ENCODE peak calls at places on chromosomes 11 and 22, in seven cellular contexts. One of them, this sample, is unnamed.

GRCh38 chr11:93694586-93694985 is 33.1 kb downstream of the CEP295 start:
- DNase-seq in hepatocyte: no peak
- DNase-seq in PC-3: no peak
- DNase-seq in GM20000: no peak
- DNase-seq in pancreas: no peak
- DNase-seq in HL-60: no peak
- DNase-seq in mammary epithelial cell: no peak
- DNase-seq in this sample: no peak

GRCh38 chr11:62680825-62681240 is 2.0 kb upstream of the UBXN1 start:
- DNase-seq in hepatocyte: peak; percentile 78
- DNase-seq in PC-3: peak; percentile 85
- DNase-seq in GM20000: peak; percentile 73
- DNase-seq in pancreas: no peak
- DNase-seq in HL-60: peak; percentile 83
- DNase-seq in mammary epithelial cell: peak; percentile 57
- DNase-seq in this sample: peak; percentile 64

GRCh38 chr22:37922177-37922576 is 16.1 kb downstream of the MICALL1 start:
- DNase-seq in hepatocyte: no peak
- DNase-seq in PC-3: no peak
- DNase-seq in GM20000: no peak
- DNase-seq in pancreas: no peak
- DNase-seq in HL-60: no peak
- DNase-seq in mammary epithelial cell: no peak
- DNase-seq in this sample: no peak

GRCh38 chr22:44752285-44753188 is at the start of gene ARHGAP8:
- DNase-seq in hepatocyte: peak; percentile 86
- DNase-seq in PC-3: peak; percentile 43
- DNase-seq in GM20000: peak; percentile 57
- DNase-seq in pancreas: peak; percentile 82
- DNase-seq in HL-60: no peak
- DNase-seq in mammary epithelial cell: no peak
- DNase-seq in this sample: no peak

GRCh38 chr11:82829101-82829500 is 71.1 kb downstream of the PRCP start:
- DNase-seq in hepatocyte: no peak
- DNase-seq in PC-3: no peak
- DNase-seq in GM20000: no peak
- DNase-seq in pancreas: no peak
- DNase-seq in HL-60: no peak
- DNase-seq in mammary epithelial cell: peak; percentile 33
- DNase-seq in this sample: no peak

GRCh38 chr11:133041165-133041564 is 491.1 kb downstream of the OPCML start:
- DNase-seq in hepatocyte: no peak
- DNase-seq in PC-3: no peak
- DNase-seq in GM20000: no peak
- DNase-seq in pancreas: no peak
- DNase-seq in HL-60: no peak
- DNase-seq in mammary epithelial cell: no peak
- DNase-seq in this sample: no peak

GRCh38 chr11:115081972-115082371 is 403.6 kb downstream of the NXPE2 start:
- DNase-seq in hepatocyte: no peak
- DNase-seq in PC-3: no peak
- DNase-seq in GM20000: no peak
- DNase-seq in pancreas: no peak
- DNase-seq in HL-60: no peak
- DNase-seq in mammary epithelial cell: no peak
- DNase-seq in this sample: no peak

GRCh38 chr22:39949964-39950737 is 10.0 kb upstream of the TMA7B start:
- DNase-seq in hepatocyte: no peak
- DNase-seq in PC-3: no peak
- DNase-seq in GM20000: no peak
- DNase-seq in pancreas: no peak
- DNase-seq in HL-60: no peak
- DNase-seq in mammary epithelial cell: no peak
- DNase-seq in this sample: no peak

GRCh38 chr22:37758698-37759097 is 49.0 kb upstream of the GCAT start:
- DNase-seq in hepatocyte: no peak
- DNase-seq in PC-3: no peak
- DNase-seq in GM20000: no peak
- DNase-seq in pancreas: no peak
- DNase-seq in HL-60: no peak
- DNase-seq in mammary epithelial cell: no peak
- DNase-seq in this sample: no peak

GRCh38 chr11:73972187-73972586 is 10.5 kb downstream of the UCP2 start:
- DNase-seq in hepatocyte: no peak
- DNase-seq in PC-3: no peak
- DNase-seq in GM20000: no peak
- DNase-seq in pancreas: no peak
- DNase-seq in HL-60: no peak
- DNase-seq in mammary epithelial cell: no peak
- DNase-seq in this sample: no peak

GRCh38 chr11:111735262-111736116 is 30.7 kb downstream of the PPP2R1B start:
- DNase-seq in hepatocyte: peak; percentile 84
- DNase-seq in PC-3: peak; percentile 99
- DNase-seq in GM20000: no peak
- DNase-seq in pancreas: peak; percentile 62
- DNase-seq in HL-60: no peak
- DNase-seq in mammary epithelial cell: peak; percentile 95
- DNase-seq in this sample: no peak

GRCh38 chr11:18723991-18724390 is 2.0 kb downstream of the IGSF22 start:
- DNase-seq in hepatocyte: no peak
- DNase-seq in PC-3: no peak
- DNase-seq in GM20000: no peak
- DNase-seq in pancreas: no peak
- DNase-seq in HL-60: no peak
- DNase-seq in mammary epithelial cell: no peak
- DNase-seq in this sample: no peak

GRCh38 chr11:18720811-18721575 is 5.0 kb downstream of the IGSF22 start:
- DNase-seq in hepatocyte: peak; percentile 90
- DNase-seq in PC-3: peak; percentile 34
- DNase-seq in GM20000: peak; percentile 70
- DNase-seq in pancreas: peak; percentile 80
- DNase-seq in HL-60: no peak
- DNase-seq in mammary epithelial cell: peak; percentile 33
- DNase-seq in this sample: peak; percentile 78

GRCh38 chr11:18720086-18720810 is 5.7 kb downstream of the IGSF22 start:
- DNase-seq in hepatocyte: peak; percentile 64
- DNase-seq in PC-3: no peak
- DNase-seq in GM20000: no peak
- DNase-seq in pancreas: no peak
- DNase-seq in HL-60: no peak
- DNase-seq in mammary epithelial cell: peak; percentile 27
- DNase-seq in this sample: no peak

GRCh38 chr11:18721576-18722292 is 4.3 kb downstream of the IGSF22 start:
- DNase-seq in hepatocyte: peak; percentile 61
- DNase-seq in PC-3: peak; percentile 37
- DNase-seq in GM20000: peak; percentile 72
- DNase-seq in pancreas: peak; percentile 38
- DNase-seq in HL-60: peak; percentile 38
- DNase-seq in mammary epithelial cell: peak; percentile 14
- DNase-seq in this sample: peak; percentile 77

DNA sequence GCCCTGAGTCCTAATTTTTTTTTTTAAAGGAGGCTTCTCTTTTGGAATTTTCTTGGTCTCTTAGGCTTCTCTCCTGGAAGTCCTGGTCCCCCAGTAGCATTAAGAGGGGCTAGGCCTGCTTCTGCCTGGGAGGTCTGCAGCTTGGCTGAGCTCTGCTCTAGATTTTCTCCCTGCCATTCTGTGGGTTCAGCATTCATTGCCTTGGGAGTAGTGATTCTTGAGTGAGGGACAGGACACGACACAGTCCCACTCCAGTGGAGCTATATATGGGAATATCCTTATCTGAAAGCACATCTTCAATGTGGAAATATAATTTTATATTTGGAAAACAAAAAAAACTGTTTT is 3.7 kb downstream of the IGSF22 start:
- DNase-seq in hepatocyte: no peak
- DNase-seq in PC-3: no peak
- DNase-seq in GM20000: no peak
- DNase-seq in pancreas: no peak
- DNase-seq in HL-60: no peak
- DNase-seq in mammary epithelial cell: no peak
- DNase-seq in this sample: no peak
- TF ChIP-seq CTCF in hepatocyte: no peak
- TF ChIP-seq CTCF in PC-3: no peak
- TF ChIP-seq CTCF in GM20000: no peak
- TF ChIP-seq CTCF in pancreas: no peak
- TF ChIP-seq CTCF in HL-60: no peak
- TF ChIP-seq CTCF in mammary epithelial cell: no peak
- TF ChIP-seq CTCF in this sample: no peak

GRCh38 chr11:128905345-128906184 is 14.4 kb downstream of the KCNJ5 start:
- DNase-seq in hepatocyte: peak; percentile 65
- DNase-seq in PC-3: peak; percentile 77
- DNase-seq in GM20000: peak; percentile 70
- DNase-seq in pancreas: peak; percentile 65
- DNase-seq in HL-60: no peak
- DNase-seq in mammary epithelial cell: peak; percentile 62
- DNase-seq in this sample: peak; percentile 77
- TF ChIP-seq CTCF in hepatocyte: peak; percentile 54
- TF ChIP-seq CTCF in PC-3: peak; percentile 76
- TF ChIP-seq CTCF in GM20000: no peak
- TF ChIP-seq CTCF in pancreas: peak; percentile 34
- TF ChIP-seq CTCF in HL-60: no peak
- TF ChIP-seq CTCF in mammary epithelial cell: peak; percentile 47
- TF ChIP-seq CTCF in this sample: peak; percentile 22

GRCh38 chr22:22590136-22590891 is 31.2 kb upstream of the PRAME start:
- DNase-seq in hepatocyte: no peak
- DNase-seq in PC-3: no peak
- DNase-seq in GM20000: no peak
- DNase-seq in pancreas: no peak
- DNase-seq in HL-60: no peak
- DNase-seq in mammary epithelial cell: no peak
- DNase-seq in this sample: no peak

GRCh38 chr22:22593964-22594656 is 35.0 kb upstream of the PRAME start:
- DNase-seq in hepatocyte: peak; percentile 77
- DNase-seq in PC-3: peak; percentile 66
- DNase-seq in GM20000: peak; percentile 69
- DNase-seq in pancreas: peak; percentile 41
- DNase-seq in HL-60: peak; percentile 45
- DNase-seq in mammary epithelial cell: peak; percentile 8
- DNase-seq in this sample: peak; percentile 73

GRCh38 chr22:22593250-22593649 is 34.2 kb upstream of the PRAME start:
- DNase-seq in hepatocyte: no peak
- DNase-seq in PC-3: no peak
- DNase-seq in GM20000: no peak
- DNase-seq in pancreas: no peak
- DNase-seq in HL-60: no peak
- DNase-seq in mammary epithelial cell: no peak
- DNase-seq in this sample: no peak

GRCh38 chr22:22588485-22589164 is 29.6 kb upstream of the PRAME start:
- DNase-seq in hepatocyte: no peak
- DNase-seq in PC-3: no peak
- DNase-seq in GM20000: no peak
- DNase-seq in pancreas: no peak
- DNase-seq in HL-60: no peak
- DNase-seq in mammary epithelial cell: no peak
- DNase-seq in this sample: no peak

GRCh38 chr22:22591348-22592299 is 32.6 kb upstream of the PRAME start:
- DNase-seq in hepatocyte: no peak
- DNase-seq in PC-3: peak; percentile 8
- DNase-seq in GM20000: no peak
- DNase-seq in pancreas: no peak
- DNase-seq in HL-60: no peak
- DNase-seq in mammary epithelial cell: no peak
- DNase-seq in this sample: no peak
- TF ChIP-seq CTCF in hepatocyte: no peak
- TF ChIP-seq CTCF in PC-3: no peak
- TF ChIP-seq CTCF in GM20000: no peak
- TF ChIP-seq CTCF in pancreas: no peak
- TF ChIP-seq CTCF in HL-60: no peak
- TF ChIP-seq CTCF in mammary epithelial cell: no peak
- TF ChIP-seq CTCF in this sample: no peak

GRCh38 chr11:119157088-119157487 is 8.2 kb downstream of the ABCG4 start:
- DNase-seq in hepatocyte: no peak
- DNase-seq in PC-3: no peak
- DNase-seq in GM20000: no peak
- DNase-seq in pancreas: no peak
- DNase-seq in HL-60: no peak
- DNase-seq in mammary epithelial cell: no peak
- DNase-seq in this sample: no peak

GRCh38 chr11:119156496-119156895 is 7.6 kb downstream of the ABCG4 start:
- DNase-seq in hepatocyte: no peak
- DNase-seq in PC-3: no peak
- DNase-seq in GM20000: no peak
- DNase-seq in pancreas: no peak
- DNase-seq in HL-60: no peak
- DNase-seq in mammary epithelial cell: no peak
- DNase-seq in this sample: no peak

GRCh38 chr11:119154178-119154577 is 5.3 kb downstream of the ABCG4 start:
- DNase-seq in hepatocyte: no peak
- DNase-seq in PC-3: no peak
- DNase-seq in GM20000: no peak
- DNase-seq in pancreas: no peak
- DNase-seq in HL-60: no peak
- DNase-seq in mammary epithelial cell: no peak
- DNase-seq in this sample: no peak

GRCh38 chr11:119158467-119158866 is 9.6 kb downstream of the ABCG4 start:
- DNase-seq in hepatocyte: no peak
- DNase-seq in PC-3: no peak
- DNase-seq in GM20000: no peak
- DNase-seq in pancreas: no peak
- DNase-seq in HL-60: no peak
- DNase-seq in mammary epithelial cell: no peak
- DNase-seq in this sample: no peak

DNA sequence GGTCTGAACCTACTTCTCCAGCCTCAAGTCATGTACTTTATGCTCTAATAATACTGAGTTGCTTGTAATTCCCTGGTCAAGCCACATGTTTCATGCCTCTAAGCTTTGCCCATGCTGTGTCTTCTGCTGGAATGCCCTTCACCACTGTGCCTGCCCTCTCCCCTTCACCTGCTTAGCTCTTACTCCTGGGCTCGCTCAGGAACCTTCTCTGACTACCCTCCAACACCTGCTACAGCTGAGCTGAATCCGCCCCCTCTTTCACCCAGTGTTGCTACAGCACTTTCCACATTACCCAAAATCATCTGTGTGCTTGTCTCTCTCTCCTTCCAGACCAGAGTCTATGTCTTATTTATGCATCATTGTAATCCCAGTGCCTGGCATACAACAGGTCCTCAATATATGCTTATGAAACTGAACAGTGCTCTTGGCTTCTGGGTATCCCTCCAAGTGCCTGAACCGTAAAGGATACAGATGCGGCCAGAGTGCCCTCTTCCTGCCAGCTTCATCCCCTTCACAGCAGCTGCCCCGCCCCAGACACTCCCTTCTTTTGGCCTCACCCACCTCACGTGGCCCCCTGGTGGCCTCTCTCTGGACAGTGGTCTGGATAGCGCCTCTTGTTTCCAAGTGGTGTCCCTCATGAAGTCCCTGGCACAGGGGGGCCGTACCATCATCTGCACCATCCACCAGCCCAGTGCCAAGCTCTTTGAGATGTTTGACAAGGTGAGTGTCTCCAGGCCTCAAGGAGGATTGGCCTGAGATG is 7.1 kb downstream of the ABCG4 start:
- DNase-seq in hepatocyte: no peak
- DNase-seq in PC-3: peak; percentile 36
- DNase-seq in GM20000: no peak
- DNase-seq in pancreas: no peak
- DNase-seq in HL-60: peak; percentile 25
- DNase-seq in mammary epithelial cell: no peak
- DNase-seq in this sample: no peak
- TF ChIP-seq CTCF in hepatocyte: no peak
- TF ChIP-seq CTCF in PC-3: peak; percentile 58
- TF ChIP-seq CTCF in GM20000: no peak
- TF ChIP-seq CTCF in pancreas: no peak
- TF ChIP-seq CTCF in HL-60: no peak
- TF ChIP-seq CTCF in mammary epithelial cell: no peak
- TF ChIP-seq CTCF in this sample: no peak

This sample was measured in GM13976.